ENCODE peak calls at places on chromosome 17, in four cellular contexts. W is AG04450; J is pancreas; D is CD4-positive, CD25-positive, alpha-beta regulatory T cell. K is an unnamed sample.

GRCh38 chr17:14903810-14904209 is 361.3 kb downstream of the PMP22 start:
- DNase-seq in W (no peak), J (no peak), D (no peak), K (no peak)

GRCh38 chr17:70558821-70559220 is 389.5 kb downstream of the KCNJ2 start:
- DNase-seq in W (no peak), J (no peak), D (no peak), K (no peak)

GRCh38 chr17:40606548-40607353 is 40.9 kb downstream of the SMARCE1 start:
- DNase-seq in W (no peak), J (no peak), D (no peak), K (no peak)

GRCh38 chr17:3929764-3930163 is 13.5 kb upstream of the P2RX1 start:
- DNase-seq in W (no peak), J (no peak), D (no peak), K (no peak)

GRCh38 chr17:75601057-75601987 is 13.7 kb downstream of the MYO15B start:
- DNase-seq in W (no peak), J (peak), D (peak), K (no peak)

GRCh38 chr17:48335858-48336500 is 94.0 kb downstream of the SKAP1 start:
- DNase-seq in W (peak), J (no peak), D (peak), K (no peak)

GRCh38 chr17:1532836-1533602 is 16.6 kb upstream of the INPP5K start:
- DNase-seq in W (no peak), J (no peak), D (peak), K (no peak)

GRCh38 chr17:879546-879945 is 97.4 kb downstream of the MRM3 start:
- DNase-seq in W (no peak), J (peak), D (peak), K (peak)

GRCh38 chr17:4648741-4649140 is 7.3 kb upstream of the ALOX15 start:
- DNase-seq in W (no peak), J (no peak), D (no peak), K (no peak)

GRCh38 chr17:49148171-49148570 is 15.6 kb downstream of the B4GALNT2 start:
- DNase-seq in W (no peak), J (no peak), D (no peak), K (no peak)

GRCh38 chr17:45170280-45170975 is 8.8 kb downstream of the HEXIM2 start:
- DNase-seq in W (no peak), J (no peak), D (no peak), K (no peak)

GRCh38 chr17:40219073-40219860 is at the start of gene WIPF2:
- DNase-seq in W (peak), J (peak), D (peak), K (peak)

GRCh38 chr17:81237591-81238489 is 1.0 kb downstream of the TEPSIN start:
- DNase-seq in W (no peak), J (peak), D (no peak), K (no peak)

GRCh38 chr17:69607162-69607834 is 192.8 kb downstream of the MAP2K6 start:
- DNase-seq in W (peak), J (peak), D (no peak), K (peak)

GRCh38 chr17:18966831-18967624 is 15.1 kb downstream of the SLC5A10 start:
- DNase-seq in W (no peak), J (peak), D (no peak), K (no peak)

GRCh38 chr17:1108810-1109605 is 70.8 kb downstream of the ABR start:
- DNase-seq in W (no peak), J (peak), D (peak), K (no peak)

GRCh38 chr17:69331746-69332145 is 4.8 kb upstream of the ABCA5 start:
- DNase-seq in W (no peak), J (no peak), D (no peak), K (no peak)

GRCh38 chr17:31517524-31517923 is 126.0 kb downstream of the RAB11FIP4 start:
- DNase-seq in W (no peak), J (no peak), D (no peak), K (no peak)

GRCh38 chr17:38609280-38610031 is 3.7 kb upstream of the SRCIN1 start:
- DNase-seq in W (no peak), J (no peak), D (no peak), K (no peak)

GRCh38 chr17:79840204-79840988 is 1.2 kb upstream of the CBX4 start:
- DNase-seq in W (no peak), J (peak), D (peak), K (no peak)

GRCh38 chr17:19237389-19238166 is 412 bp downstream of the EPN2 start:
- DNase-seq in W (no peak), J (peak), D (no peak), K (no peak)

GRCh38 chr17:4566785-4567184 is 6.4 kb upstream of the GGT6 start:
- DNase-seq in W (no peak), J (no peak), D (no peak), K (no peak)

GRCh38 chr17:81553616-81554181 is 1.5 kb upstream of the FAAP100 start:
- DNase-seq in W (peak), J (peak), D (no peak), K (peak)

GRCh38 chr17:14833201-14833773 is 431.8 kb downstream of the PMP22 start:
- DNase-seq in W (peak), J (no peak), D (no peak), K (peak)

GRCh38 chr17:32755045-32755805 is 121.7 kb downstream of the MYO1D start:
- DNase-seq in W (peak), J (no peak), D (peak), K (no peak)

GRCh38 chr17:3935825-3936355 is 19.6 kb upstream of the P2RX1 start:
- DNase-seq in W (peak), J (no peak), D (no peak), K (peak)

GRCh38 chr17:63436523-63437110 is 9.5 kb downstream of the CYB561 start:
- DNase-seq in W (no peak), J (peak), D (no peak), K (no peak)

GRCh38 chr17:83174859-83175550 is 95.6 kb downstream of the METRNL start:
- DNase-seq in W (no peak), J (no peak), D (no peak), K (no peak)

GRCh38 chr17:55625516-55625915 is 97.1 kb downstream of the TMEM100 start:
- DNase-seq in W (no peak), J (no peak), D (no peak), K (no peak)

GRCh38 chr17:47290870-47291241 is 32.9 kb upstream of the EFCAB13 start:
- DNase-seq in W (no peak), J (no peak), D (no peak), K (no peak)

GRCh38 chr17:10243905-10244844 is 45.8 kb upstream of the GAS7 start:
- DNase-seq in W (no peak), J (no peak), D (no peak), K (no peak)

GRCh38 chr17:1714980-1715802 is 5.0 kb upstream of the TLCD2 start:
- DNase-seq in W (peak), J (peak), D (no peak), K (peak)

GRCh38 chr17:57551321-57552079 is 193.6 kb downstream of the CCDC182 start:
- DNase-seq in W (no peak), J (no peak), D (peak), K (no peak)

GRCh38 chr17:39014044-39014794 is 47.0 kb upstream of the FBXO47 start:
- DNase-seq in W (peak), J (no peak), D (no peak), K (no peak)

GRCh38 chr17:42135664-42136653 is 13.4 kb downstream of the HSPB9 start:
- DNase-seq in W (no peak), J (peak), D (no peak), K (no peak)
- H3K27ac ChIP-seq in W (peak), J (peak), D (peak), K (peak)

DNA sequence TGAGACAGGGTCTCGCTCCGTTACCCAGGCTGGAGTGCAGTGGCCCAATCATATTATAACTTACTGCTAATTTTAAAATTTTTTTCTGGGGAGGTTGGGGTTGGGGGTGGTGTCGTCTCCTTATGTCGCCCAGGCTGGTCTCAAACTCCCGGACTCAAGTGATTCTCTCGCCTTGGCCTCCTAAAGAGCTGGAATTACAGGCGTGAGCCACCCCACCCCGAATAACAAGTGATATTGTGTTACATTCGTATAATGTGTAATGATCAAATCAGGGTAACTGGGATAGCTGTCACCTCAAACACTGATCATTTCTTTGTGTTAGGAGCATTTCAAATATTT is 16.2 kb upstream of the KPNA2 start:
- DNase-seq in W (no peak), J (no peak), D (no peak), K (no peak)
- H3K27ac ChIP-seq in W (no peak), J (no peak), D (no peak), K (no peak)

DNA sequence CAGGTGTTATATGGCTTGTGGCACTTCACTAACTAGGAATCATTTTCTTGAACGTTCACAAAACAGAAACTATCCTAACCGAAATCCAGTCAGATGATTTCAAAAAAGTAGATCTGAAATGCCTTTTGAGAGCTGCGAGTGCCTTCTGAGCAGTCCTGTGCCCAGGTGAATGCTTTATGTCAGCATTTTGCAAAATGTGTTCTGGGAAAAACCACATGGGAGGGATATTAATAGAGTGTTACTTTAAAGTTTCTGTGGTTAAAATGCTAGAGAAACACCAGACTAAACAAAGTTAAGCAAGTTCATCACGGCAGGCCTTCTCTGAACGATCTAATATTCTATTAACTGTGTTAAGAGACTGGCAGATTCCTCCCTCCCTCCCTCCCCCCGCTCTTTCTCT is 15.8 kb upstream of the RGS9 start:
- DNase-seq in W (no peak), J (no peak), D (no peak), K (no peak)
- H3K27ac ChIP-seq in W (no peak), J (no peak), D (no peak), K (peak)

GRCh38 chr17:73191443-73192218 is 1.2 kb upstream of the COG1 start:
- DNase-seq in W (peak), J (peak), D (peak), K (no peak)
- H3K27ac ChIP-seq in W (no peak), J (peak), D (peak), K (peak)